ENCODE peak calls at places on chromosomes 11 and 22, in five cellular contexts. S is T-helper 2 cell; P is naive thymus-derived CD8-positive, alpha-beta T cell; J is psoas muscle; Z is NCI-H1417 treated with DMSO at 0.1 percent for 48 hours. E is an unnamed sample.
A peak's percentile ranks its signal among the peaks of the same experiment; 100 is the strongest.

GRCh38 chr11:92206441-92206840 is 18.2 kb upstream of the FAT3 start:
- DNase-seq in S (no peak), P (no peak), J (no peak), Z (no peak), E (no peak)

GRCh38 chr11:94597896-94598295 is 30.7 kb downstream of the PIWIL4 start:
- DNase-seq in S (no peak), P (no peak), J (no peak), Z (no peak), E (no peak)

GRCh38 chr11:134544095-134544815 is 132.2 kb upstream of the B3GAT1 start:
- DNase-seq in S (no peak), P (no peak), J (no peak), Z (no peak), E (no peak)

GRCh38 chr22:49106136-49106930 is 721.3 kb downstream of the BRD1 start:
- DNase-seq in S (no peak), P (peak; percentile 3), J (no peak), Z (no peak), E (no peak)

GRCh38 chr11:124745835-124746620 is 6.0 kb downstream of the VSIG2 start:
- DNase-seq in S (no peak), P (no peak), J (no peak), Z (no peak), E (no peak)

GRCh38 chr11:85847436-85847835 is 7.7 kb upstream of the CCDC83 start:
- DNase-seq in S (no peak), P (no peak), J (no peak), Z (no peak), E (no peak)

GRCh38 chr11:107848345-107848744 is 10.2 kb downstream of the SLC35F2 start:
- DNase-seq in S (no peak), P (no peak), J (no peak), Z (no peak), E (no peak)

GRCh38 chr11:45078236-45079074 is 68.0 kb upstream of the PRDM11 start:
- DNase-seq in S (no peak), P (no peak), J (no peak), Z (no peak), E (no peak)

GRCh38 chr22:26134654-26135330 is 34.5 kb upstream of the SEZ6L start:
- DNase-seq in S (no peak), P (no peak), J (no peak), Z (no peak), E (no peak)

GRCh38 chr11:57562596-57562995 is 4.9 kb downstream of the UBE2L6 start:
- DNase-seq in S (no peak), P (no peak), J (no peak), Z (no peak), E (no peak)

GRCh38 chr11:11149671-11150459 is 203.2 kb downstream of the CSNK2A3 start:
- DNase-seq in S (no peak), P (peak; percentile 71), J (no peak), Z (no peak), E (peak; percentile 50)

GRCh38 chr22:35089139-35089538 is 23.2 kb downstream of the ISX start:
- DNase-seq in S (no peak), P (no peak), J (no peak), Z (no peak), E (no peak)

GRCh38 chr11:87097582-87097981 is 59.8 kb downstream of the TMEM135 start:
- DNase-seq in S (peak; percentile 7), P (peak; percentile 39), J (no peak), Z (no peak), E (no peak)

GRCh38 chr11:117826832-117827231 is 2.3 kb upstream of the FXYD2 start:
- DNase-seq in S (no peak), P (no peak), J (no peak), Z (no peak), E (no peak)